ENCODE peak calls at places on chromosomes 5 and 9, in five cellular contexts. Q is transverse colon, H is K562, L is suprapubic skin, S is ovary. U is an unnamed sample.

GRCh38 chr5:113140837-113141661 is 164.5 kb downstream of the DCP2 start:
- DNase-seq in Q (no peak), H (no peak), L (no peak), S (no peak), U (peak; percentile 79)

GRCh38 chr5:146018461-146019375 is 82.3 kb downstream of the SH3RF2 start:
- DNase-seq in Q (no peak), H (no peak), L (no peak), S (no peak), U (no peak)

GRCh38 chr5:66561366-66561990 is 34.7 kb upstream of the MAST4 start:
- DNase-seq in Q (no peak), H (no peak), L (no peak), S (peak; percentile 57), U (no peak)

GRCh38 chr9:101388507-101388993 is 3.7 kb upstream of the BAAT start:
- DNase-seq in Q (no peak), H (no peak), L (no peak), S (no peak), U (no peak)

GRCh38 chr9:8599937-8600336 is 800.4 kb upstream of the DMAC1 start:
- DNase-seq in Q (no peak), H (no peak), L (no peak), S (no peak), U (peak; percentile 55)

GRCh38 chr5:132086277-132086794 is 12.7 kb downstream of the CSF2 start:
- DNase-seq in Q (no peak), H (peak; percentile 51), L (no peak), S (peak; percentile 29), U (peak; percentile 82)

GRCh38 chr5:126519637-126520592 is 75.1 kb downstream of the ALDH7A1 start:
- DNase-seq in Q (peak; percentile 29), H (peak; percentile 46), L (no peak), S (peak; percentile 74), U (peak; percentile 87)

GRCh38 chr5:850511-851006 is at the start of gene ZDHHC11:
- DNase-seq in Q (no peak), H (no peak), L (peak; percentile 79), S (peak; percentile 29), U (peak; percentile 67)

GRCh38 chr5:138611295-138612220 is 36.4 kb upstream of the HSPA9 start:
- DNase-seq in Q (no peak), H (peak; percentile 61), L (peak; percentile 57), S (peak; percentile 48), U (peak; percentile 66)

GRCh38 chr5:109089191-109089590 is 320.6 kb downstream of the PJA2 start:
- DNase-seq in Q (no peak), H (no peak), L (no peak), S (no peak), U (no peak)

GRCh38 chr9:132989414-132989996 is 11.0 kb downstream of the GFI1B start:
- DNase-seq in Q (no peak), H (no peak), L (no peak), S (no peak), U (no peak)

GRCh38 chr9:92807757-92808725 is 43.4 kb upstream of the BICD2 start:
- DNase-seq in Q (peak; percentile 11), H (no peak), L (no peak), S (no peak), U (no peak)

GRCh38 chr5:134003064-134003956 is 1.5 kb downstream of the VDAC1 start:
- DNase-seq in Q (no peak), H (peak; percentile 29), L (no peak), S (no peak), U (no peak)

GRCh38 chr9:38295751-38296150 is 96.8 kb upstream of the ALDH1B1 start:
- DNase-seq in Q (no peak), H (no peak), L (no peak), S (no peak), U (no peak)

GRCh38 chr9:38298904-38299303 is 93.6 kb upstream of the ALDH1B1 start:
- DNase-seq in Q (no peak), H (no peak), L (no peak), S (no peak), U (no peak)

GRCh38 chr9:38299856-38300255 is 92.6 kb upstream of the ALDH1B1 start:
- DNase-seq in Q (no peak), H (no peak), L (no peak), S (no peak), U (no peak)

GRCh38 chr9:38296853-38297252 is 95.6 kb upstream of the ALDH1B1 start:
- DNase-seq in Q (no peak), H (no peak), L (no peak), S (no peak), U (no peak)

DNA sequence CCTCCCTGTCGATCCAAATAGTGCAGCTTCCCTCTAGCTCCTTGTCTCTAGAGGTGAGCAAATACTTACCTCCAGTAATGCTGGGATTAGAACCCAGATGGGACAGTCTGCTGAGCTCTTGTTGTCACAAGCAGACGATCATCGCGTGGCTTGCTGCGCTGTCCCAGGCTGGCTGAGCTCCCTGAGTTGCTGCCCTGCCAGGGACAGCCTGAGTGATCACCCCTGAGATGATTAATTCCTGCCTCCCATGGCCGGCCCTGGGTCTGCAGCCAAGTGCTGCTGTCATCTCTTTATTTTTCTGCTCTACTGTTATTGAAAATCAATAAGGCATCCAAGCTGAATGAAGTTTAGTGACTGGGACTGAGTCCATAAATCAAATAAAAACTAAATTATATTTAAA is 94.0 kb upstream of the ALDH1B1 start:
- DNase-seq in Q (no peak), H (no peak), L (peak; percentile 37), S (no peak), U (no peak)
- TF ChIP-seq CTCF in Q (no peak), H (no peak), L (no peak), S (no peak), U (no peak)

GRCh38 chr5:120052916-120053828 is 410.9 kb upstream of the PRR16 start:
- DNase-seq in Q (no peak), H (no peak), L (no peak), S (no peak), U (no peak)
- TF ChIP-seq EP300 in Q (no peak), H (no peak), L (no peak), S (no peak), U (no peak)

GRCh38 chr5:100693481-100693880 is 158.3 kb downstream of the FAM174A start:
- DNase-seq in Q (no peak), H (no peak), L (no peak), S (no peak), U (no peak)

GRCh38 chr5:100694100-100694499 is 158.9 kb downstream of the FAM174A start:
- DNase-seq in Q (no peak), H (no peak), L (no peak), S (no peak), U (no peak)

GRCh38 chr5:100697970-100698369 is 162.8 kb downstream of the FAM174A start:
- DNase-seq in Q (no peak), H (no peak), L (no peak), S (no peak), U (no peak)
- TF ChIP-seq CTCF in Q (no peak), H (no peak), L (no peak), S (no peak), U (no peak)

GRCh38 chr5:141590127-141590526 is 28.7 kb downstream of the DIAPH1 start:
- DNase-seq in Q (no peak), H (no peak), L (no peak), S (no peak), U (no peak)
- TF ChIP-seq EP300 in Q (no peak), H (no peak), L (no peak), S (no peak), U (no peak)

GRCh38 chr9:26946753-26947727 is at the start of gene PLAA:
- DNase-seq in Q (peak; percentile 91), H (peak; percentile 62), L (peak; percentile 94), S (peak; percentile 91), U (peak; percentile 95)
- TF ChIP-seq CTCF in Q (peak; percentile 55), H (no peak), L (no peak), S (no peak), U (no peak)

GRCh38 chr5:41270423-41271251 is 57.3 kb upstream of the C6 start:
- DNase-seq in Q (peak; percentile 15), H (no peak), L (no peak), S (peak; percentile 46), U (peak; percentile 71)

GRCh38 chr5:41264019-41264418 is 50.7 kb upstream of the C6 start:
- DNase-seq in Q (no peak), H (no peak), L (no peak), S (peak; percentile 47), U (no peak)

GRCh38 chr5:41263335-41263734 is 50.0 kb upstream of the C6 start:
- DNase-seq in Q (no peak), H (no peak), L (no peak), S (no peak), U (no peak)

GRCh38 chr5:41266377-41266776 is 53.0 kb upstream of the C6 start:
- DNase-seq in Q (no peak), H (no peak), L (no peak), S (no peak), U (no peak)

GRCh38 chr5:41268894-41269293 is 55.6 kb upstream of the C6 start:
- DNase-seq in Q (no peak), H (no peak), L (no peak), S (no peak), U (no peak)
- TF ChIP-seq EP300 in Q (no peak), H (no peak), L (no peak), S (no peak), U (no peak)

GRCh38 chr9:34256104-34256503 is 73.0 kb downstream of the KIF24 start:
- DNase-seq in Q (no peak), H (no peak), L (no peak), S (no peak), U (no peak)
- TF ChIP-seq CTCF in Q (no peak), H (no peak), L (no peak), S (no peak), U (no peak)

U was measured in sigmoid colon.